ENCODE peak calls at places on chromosomes 4 and X, in eight cellular contexts. One of them, this sample, is unnamed. For H3K36me3, the result is how much of the 10 kb centered on the place peaks cover.

GRCh38 chrX:10102046-10102704 is 54.6 kb upstream of the CLCN4 start:
- DNase-seq in neural progenitor cell: no peak
- DNase-seq in uterus: no peak
- DNase-seq in mucosa of descending colon: no peak
- DNase-seq in body of pancreas: peak
- DNase-seq in right lobe of liver: no peak
- DNase-seq in suprapubic skin: no peak
- DNase-seq in heart right ventricle: no peak
- DNase-seq in this sample: no peak

GRCh38 chr4:186886759-186887158 is 163.1 kb upstream of the FAT1 start:
- DNase-seq in neural progenitor cell: no peak
- DNase-seq in uterus: no peak
- DNase-seq in mucosa of descending colon: no peak
- DNase-seq in body of pancreas: no peak
- DNase-seq in right lobe of liver: no peak
- DNase-seq in suprapubic skin: no peak
- DNase-seq in heart right ventricle: no peak
- DNase-seq in this sample: no peak

GRCh38 chr4:102696763-102697162 is 64.0 kb downstream of the MANBA start:
- DNase-seq in neural progenitor cell: no peak
- DNase-seq in uterus: no peak
- DNase-seq in mucosa of descending colon: no peak
- DNase-seq in body of pancreas: no peak
- DNase-seq in right lobe of liver: no peak
- DNase-seq in suprapubic skin: no peak
- DNase-seq in heart right ventricle: no peak
- DNase-seq in this sample: no peak

GRCh38 chrX:47358387-47359065 is 11.9 kb upstream of the ZNF157 start:
- DNase-seq in neural progenitor cell: no peak
- DNase-seq in uterus: no peak
- DNase-seq in mucosa of descending colon: no peak
- DNase-seq in body of pancreas: no peak
- DNase-seq in right lobe of liver: no peak
- DNase-seq in suprapubic skin: no peak
- DNase-seq in heart right ventricle: no peak
- DNase-seq in this sample: no peak

GRCh38 chr4:112075129-112075753 is 70.0 kb upstream of the FAM241A start:
- DNase-seq in neural progenitor cell: peak
- DNase-seq in uterus: no peak
- DNase-seq in mucosa of descending colon: no peak
- DNase-seq in body of pancreas: peak
- DNase-seq in right lobe of liver: no peak
- DNase-seq in suprapubic skin: no peak
- DNase-seq in heart right ventricle: no peak
- DNase-seq in this sample: no peak

GRCh38 chr4:182189107-182189878 is 53.9 kb upstream of the TENM3 start:
- DNase-seq in neural progenitor cell: no peak
- DNase-seq in uterus: peak
- DNase-seq in mucosa of descending colon: no peak
- DNase-seq in body of pancreas: peak
- DNase-seq in right lobe of liver: no peak
- DNase-seq in suprapubic skin: no peak
- DNase-seq in heart right ventricle: no peak
- DNase-seq in this sample: peak

GRCh38 chr4:69124941-69125340 is 28.7 kb downstream of the UGT2B7 start:
- DNase-seq in neural progenitor cell: no peak
- DNase-seq in uterus: no peak
- DNase-seq in mucosa of descending colon: no peak
- DNase-seq in body of pancreas: no peak
- DNase-seq in right lobe of liver: no peak
- DNase-seq in suprapubic skin: no peak
- DNase-seq in heart right ventricle: no peak
- DNase-seq in this sample: no peak

GRCh38 chrX:150683536-150684146 is 9.6 kb upstream of the MTMR1 start:
- DNase-seq in neural progenitor cell: peak
- DNase-seq in uterus: no peak
- DNase-seq in mucosa of descending colon: no peak
- DNase-seq in body of pancreas: no peak
- DNase-seq in right lobe of liver: no peak
- DNase-seq in suprapubic skin: no peak
- DNase-seq in heart right ventricle: no peak
- DNase-seq in this sample: no peak

GRCh38 chr4:144366425-144366824 is 225.9 kb upstream of the GYPA start:
- DNase-seq in neural progenitor cell: no peak
- DNase-seq in uterus: no peak
- DNase-seq in mucosa of descending colon: no peak
- DNase-seq in body of pancreas: no peak
- DNase-seq in right lobe of liver: no peak
- DNase-seq in suprapubic skin: no peak
- DNase-seq in heart right ventricle: no peak
- DNase-seq in this sample: no peak

GRCh38 chr4:144583658-144584057 is 62.3 kb upstream of the HHIP start:
- DNase-seq in neural progenitor cell: no peak
- DNase-seq in uterus: no peak
- DNase-seq in mucosa of descending colon: no peak
- DNase-seq in body of pancreas: no peak
- DNase-seq in right lobe of liver: no peak
- DNase-seq in suprapubic skin: no peak
- DNase-seq in heart right ventricle: no peak
- DNase-seq in this sample: peak

GRCh38 chrX:106039920-106040319 is 1.4 kb upstream of the SERPINA7 start:
- DNase-seq in neural progenitor cell: peak
- DNase-seq in uterus: no peak
- DNase-seq in mucosa of descending colon: no peak
- DNase-seq in body of pancreas: peak
- DNase-seq in right lobe of liver: peak
- DNase-seq in suprapubic skin: no peak
- DNase-seq in heart right ventricle: no peak
- DNase-seq in this sample: no peak

GRCh38 chr4:105147226-105148151 is 813 bp downstream of the TET2 start:
- DNase-seq in neural progenitor cell: peak
- DNase-seq in uterus: no peak
- DNase-seq in mucosa of descending colon: peak
- DNase-seq in body of pancreas: peak
- DNase-seq in right lobe of liver: no peak
- DNase-seq in suprapubic skin: no peak
- DNase-seq in heart right ventricle: no peak
- DNase-seq in this sample: no peak

GRCh38 chr4:139922625-139923024 is 231.4 kb downstream of the MAML3 start:
- DNase-seq in neural progenitor cell: no peak
- DNase-seq in uterus: no peak
- DNase-seq in mucosa of descending colon: no peak
- DNase-seq in body of pancreas: peak
- DNase-seq in right lobe of liver: no peak
- DNase-seq in suprapubic skin: no peak
- DNase-seq in heart right ventricle: no peak
- DNase-seq in this sample: no peak

GRCh38 chr4:181661090-181661489 is 582.1 kb upstream of the TENM3 start:
- DNase-seq in neural progenitor cell: no peak
- DNase-seq in uterus: no peak
- DNase-seq in mucosa of descending colon: no peak
- DNase-seq in body of pancreas: no peak
- DNase-seq in right lobe of liver: no peak
- DNase-seq in suprapubic skin: no peak
- DNase-seq in heart right ventricle: no peak
- DNase-seq in this sample: no peak

GRCh38 chrX:37871626-37872302 is 24.4 kb upstream of the DYNLT3 start:
- DNase-seq in neural progenitor cell: no peak
- DNase-seq in uterus: no peak
- DNase-seq in mucosa of descending colon: no peak
- DNase-seq in body of pancreas: peak
- DNase-seq in right lobe of liver: no peak
- DNase-seq in suprapubic skin: no peak
- DNase-seq in heart right ventricle: no peak
- DNase-seq in this sample: peak

GRCh38 chr4:153151535-153152452 is 52.4 kb upstream of the TRIM2 start:
- DNase-seq in neural progenitor cell: peak
- DNase-seq in uterus: peak
- DNase-seq in mucosa of descending colon: peak
- DNase-seq in body of pancreas: peak
- DNase-seq in right lobe of liver: no peak
- DNase-seq in suprapubic skin: no peak
- DNase-seq in heart right ventricle: no peak
- DNase-seq in this sample: peak

GRCh38 chrX:23826653-23827052 is 43.7 kb downstream of the SAT1 start:
- DNase-seq in neural progenitor cell: no peak
- DNase-seq in uterus: no peak
- DNase-seq in mucosa of descending colon: no peak
- DNase-seq in body of pancreas: no peak
- DNase-seq in right lobe of liver: no peak
- DNase-seq in suprapubic skin: no peak
- DNase-seq in heart right ventricle: no peak
- DNase-seq in this sample: no peak

GRCh38 chr4:6402566-6403399 is 69.6 kb downstream of the PPP2R2C start:
- DNase-seq in neural progenitor cell: peak
- DNase-seq in uterus: no peak
- DNase-seq in mucosa of descending colon: peak
- DNase-seq in body of pancreas: no peak
- DNase-seq in right lobe of liver: no peak
- DNase-seq in suprapubic skin: no peak
- DNase-seq in heart right ventricle: no peak
- DNase-seq in this sample: no peak

GRCh38 chrX:17750436-17750835 is 13.1 kb downstream of the SCML1 start:
- DNase-seq in neural progenitor cell: no peak
- DNase-seq in uterus: no peak
- DNase-seq in mucosa of descending colon: no peak
- DNase-seq in body of pancreas: no peak
- DNase-seq in right lobe of liver: no peak
- DNase-seq in suprapubic skin: no peak
- DNase-seq in heart right ventricle: no peak
- DNase-seq in this sample: no peak

GRCh38 chrX:41082783-41083182 is 2.5 kb upstream of the USP9X start:
- DNase-seq in neural progenitor cell: no peak
- DNase-seq in uterus: no peak
- DNase-seq in mucosa of descending colon: no peak
- DNase-seq in body of pancreas: no peak
- DNase-seq in right lobe of liver: no peak
- DNase-seq in suprapubic skin: no peak
- DNase-seq in heart right ventricle: no peak
- DNase-seq in this sample: no peak

GRCh38 chrX:41084044-41084359 is 1.2 kb upstream of the USP9X start:
- DNase-seq in neural progenitor cell: no peak
- DNase-seq in uterus: no peak
- DNase-seq in mucosa of descending colon: no peak
- DNase-seq in body of pancreas: no peak
- DNase-seq in right lobe of liver: no peak
- DNase-seq in suprapubic skin: no peak
- DNase-seq in heart right ventricle: no peak
- DNase-seq in this sample: no peak

GRCh38 chrX:41085105-41085882 is at the start of gene USP9X:
- DNase-seq in neural progenitor cell: peak
- DNase-seq in uterus: peak
- DNase-seq in mucosa of descending colon: peak
- DNase-seq in body of pancreas: peak
- DNase-seq in right lobe of liver: peak
- DNase-seq in suprapubic skin: peak
- DNase-seq in heart right ventricle: peak
- DNase-seq in this sample: peak

GRCh38 chrX:41085883-41086626 is 810 bp downstream of the USP9X start:
- DNase-seq in neural progenitor cell: peak
- DNase-seq in uterus: peak
- DNase-seq in mucosa of descending colon: peak
- DNase-seq in body of pancreas: peak
- DNase-seq in right lobe of liver: peak
- DNase-seq in suprapubic skin: peak
- DNase-seq in heart right ventricle: peak
- DNase-seq in this sample: no peak

DNA sequence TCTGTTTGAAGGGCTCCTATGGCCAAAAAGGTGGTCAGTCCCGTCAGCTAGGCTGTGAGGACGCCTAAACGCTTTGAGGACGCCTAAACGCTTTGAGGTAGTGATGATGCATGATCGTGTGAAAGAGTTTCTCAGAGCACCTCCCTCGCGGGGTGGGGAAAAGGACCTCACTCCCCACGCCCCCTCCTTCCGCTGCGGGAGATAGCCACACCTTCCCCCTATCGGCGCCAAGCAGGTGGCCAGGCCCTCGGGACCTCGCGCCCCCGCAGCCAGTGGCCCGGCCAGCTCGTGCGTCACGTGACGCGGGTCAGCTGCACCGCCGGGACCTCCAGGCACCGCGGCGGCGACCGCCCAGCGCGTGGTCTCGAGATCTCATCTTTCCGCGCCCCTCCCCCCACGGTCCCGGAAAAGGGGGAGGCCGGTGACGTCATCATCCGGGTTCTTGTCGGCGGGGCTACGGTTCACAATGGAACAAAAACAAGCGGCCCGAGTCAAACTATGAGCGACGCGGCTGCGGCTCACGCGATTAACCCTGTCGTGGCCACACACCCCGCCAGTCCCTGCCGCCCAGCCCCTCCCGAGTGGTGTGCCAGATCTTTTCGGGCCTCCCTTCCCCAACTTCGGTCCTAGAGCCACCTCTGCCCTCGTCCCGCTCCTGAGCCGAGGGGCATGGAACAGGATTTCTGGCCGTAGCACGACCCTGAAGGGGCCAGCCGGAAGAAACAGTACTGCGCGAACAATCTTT is 713 bp upstream of the USP9X start:
- DNase-seq in neural progenitor cell: peak
- DNase-seq in uterus: peak
- DNase-seq in mucosa of descending colon: peak
- DNase-seq in body of pancreas: peak
- DNase-seq in right lobe of liver: peak
- DNase-seq in suprapubic skin: peak
- DNase-seq in heart right ventricle: peak
- DNase-seq in this sample: peak
- H3K36me3 ChIP-seq in neural progenitor cell: under half
- H3K36me3 ChIP-seq in uterus: under half
- H3K36me3 ChIP-seq in mucosa of descending colon: under half
- H3K36me3 ChIP-seq in body of pancreas: under half
- H3K36me3 ChIP-seq in right lobe of liver: under half
- H3K36me3 ChIP-seq in suprapubic skin: under half
- H3K36me3 ChIP-seq in heart right ventricle: under half
- H3K36me3 ChIP-seq in this sample: under half

GRCh38 chr4:122500852-122501501 is 44.5 kb upstream of the IL2 start:
- DNase-seq in neural progenitor cell: no peak
- DNase-seq in uterus: no peak
- DNase-seq in mucosa of descending colon: no peak
- DNase-seq in body of pancreas: peak
- DNase-seq in right lobe of liver: no peak
- DNase-seq in suprapubic skin: no peak
- DNase-seq in heart right ventricle: no peak
- DNase-seq in this sample: no peak
- H3K4me3 ChIP-seq in neural progenitor cell: no peak
- H3K4me3 ChIP-seq in uterus: no peak
- H3K4me3 ChIP-seq in mucosa of descending colon: no peak
- H3K4me3 ChIP-seq in body of pancreas: no peak
- H3K4me3 ChIP-seq in right lobe of liver: no peak
- H3K4me3 ChIP-seq in suprapubic skin: no peak
- H3K4me3 ChIP-seq in heart right ventricle: no peak
- H3K4me3 ChIP-seq in this sample: no peak

GRCh38 chrX:146581981-146582712 is 227.4 kb upstream of the CXorf51B start:
- DNase-seq in neural progenitor cell: peak
- DNase-seq in uterus: no peak
- DNase-seq in mucosa of descending colon: no peak
- DNase-seq in body of pancreas: no peak
- DNase-seq in right lobe of liver: no peak
- DNase-seq in suprapubic skin: no peak
- DNase-seq in heart right ventricle: no peak
- DNase-seq in this sample: no peak
- TF ChIP-seq CTCF in neural progenitor cell: peak
- TF ChIP-seq CTCF in uterus: no peak
- TF ChIP-seq CTCF in mucosa of descending colon: no peak
- TF ChIP-seq CTCF in body of pancreas: no peak
- TF ChIP-seq CTCF in right lobe of liver: no peak
- TF ChIP-seq CTCF in suprapubic skin: no peak
- TF ChIP-seq CTCF in heart right ventricle: no peak
- TF ChIP-seq CTCF in this sample: no peak

GRCh38 chr4:7837597-7838135 is 102.0 kb downstream of the AFAP1 start:
- DNase-seq in neural progenitor cell: no peak
- DNase-seq in uterus: no peak
- DNase-seq in mucosa of descending colon: no peak
- DNase-seq in body of pancreas: no peak
- DNase-seq in right lobe of liver: no peak
- DNase-seq in suprapubic skin: no peak
- DNase-seq in heart right ventricle: no peak
- DNase-seq in this sample: no peak
- H3K36me3 ChIP-seq in neural progenitor cell: under half
- H3K36me3 ChIP-seq in uterus: under half
- H3K36me3 ChIP-seq in mucosa of descending colon: under half
- H3K36me3 ChIP-seq in body of pancreas: under half
- H3K36me3 ChIP-seq in right lobe of liver: under half
- H3K36me3 ChIP-seq in suprapubic skin: under half
- H3K36me3 ChIP-seq in heart right ventricle: under half
- H3K36me3 ChIP-seq in this sample: under half

This sample was measured in kidney epithelial cell.